ENCODE peak calls at places on chromosomes 5 and 9, in five cellular contexts. One of them, this sample, is unnamed.

GRCh38 chr5:115639377-115639776 is 13.5 kb upstream of the TMED7 start:
- DNase-seq in posterior cingulate gyrus: no peak
- DNase-seq in neuronal stem cell: no peak
- DNase-seq in mucosa of descending colon: no peak
- DNase-seq in stimulated activated naive CD8-positive, alpha-beta T cell treated with anti-CD3 and anti-CD28 coated beads, Interleukin-15, amount 100 ng/mL, for 72 hours: no peak
- DNase-seq in this sample: no peak

GRCh38 chr5:136185974-136186373 is 7.0 kb downstream of the SMIM32 start:
- DNase-seq in posterior cingulate gyrus: no peak
- DNase-seq in neuronal stem cell: no peak
- DNase-seq in mucosa of descending colon: no peak
- DNase-seq in stimulated activated naive CD8-positive, alpha-beta T cell treated with anti-CD3 and anti-CD28 coated beads, Interleukin-15, amount 100 ng/mL, for 72 hours: no peak
- DNase-seq in this sample: no peak

GRCh38 chr9:113254991-113255390 is 20.4 kb downstream of the CDC26 start:
- DNase-seq in posterior cingulate gyrus: no peak
- DNase-seq in neuronal stem cell: no peak
- DNase-seq in mucosa of descending colon: no peak
- DNase-seq in stimulated activated naive CD8-positive, alpha-beta T cell treated with anti-CD3 and anti-CD28 coated beads, Interleukin-15, amount 100 ng/mL, for 72 hours: no peak
- DNase-seq in this sample: no peak

GRCh38 chr9:26326473-26327044 is 566.0 kb downstream of the CAAP1 start:
- DNase-seq in posterior cingulate gyrus: peak
- DNase-seq in neuronal stem cell: peak
- DNase-seq in mucosa of descending colon: no peak
- DNase-seq in stimulated activated naive CD8-positive, alpha-beta T cell treated with anti-CD3 and anti-CD28 coated beads, Interleukin-15, amount 100 ng/mL, for 72 hours: no peak
- DNase-seq in this sample: peak

GRCh38 chr5:41071975-41072374 is 833 bp upstream of the MROH2B start:
- DNase-seq in posterior cingulate gyrus: no peak
- DNase-seq in neuronal stem cell: no peak
- DNase-seq in mucosa of descending colon: no peak
- DNase-seq in stimulated activated naive CD8-positive, alpha-beta T cell treated with anti-CD3 and anti-CD28 coated beads, Interleukin-15, amount 100 ng/mL, for 72 hours: no peak
- DNase-seq in this sample: no peak

GRCh38 chr5:83360573-83360972 is 111.0 kb upstream of the VCAN start:
- DNase-seq in posterior cingulate gyrus: no peak
- DNase-seq in neuronal stem cell: no peak
- DNase-seq in mucosa of descending colon: no peak
- DNase-seq in stimulated activated naive CD8-positive, alpha-beta T cell treated with anti-CD3 and anti-CD28 coated beads, Interleukin-15, amount 100 ng/mL, for 72 hours: no peak
- DNase-seq in this sample: no peak

GRCh38 chr9:132887181-132888120 is 8.8 kb downstream of the SPACA9 start:
- DNase-seq in posterior cingulate gyrus: no peak
- DNase-seq in neuronal stem cell: no peak
- DNase-seq in mucosa of descending colon: no peak
- DNase-seq in stimulated activated naive CD8-positive, alpha-beta T cell treated with anti-CD3 and anti-CD28 coated beads, Interleukin-15, amount 100 ng/mL, for 72 hours: no peak
- DNase-seq in this sample: no peak

GRCh38 chr5:34038430-34038829 is 4.6 kb downstream of the C1QTNF3 start:
- DNase-seq in posterior cingulate gyrus: no peak
- DNase-seq in neuronal stem cell: no peak
- DNase-seq in mucosa of descending colon: no peak
- DNase-seq in stimulated activated naive CD8-positive, alpha-beta T cell treated with anti-CD3 and anti-CD28 coated beads, Interleukin-15, amount 100 ng/mL, for 72 hours: no peak
- DNase-seq in this sample: no peak

GRCh38 chr5:101482931-101483330 is 579.8 kb upstream of the ST8SIA4 start:
- DNase-seq in posterior cingulate gyrus: no peak
- DNase-seq in neuronal stem cell: no peak
- DNase-seq in mucosa of descending colon: no peak
- DNase-seq in stimulated activated naive CD8-positive, alpha-beta T cell treated with anti-CD3 and anti-CD28 coated beads, Interleukin-15, amount 100 ng/mL, for 72 hours: no peak
- DNase-seq in this sample: no peak

GRCh38 chr5:131634666-131634995 is 398 bp downstream of the RAPGEF6 start:
- DNase-seq in posterior cingulate gyrus: no peak
- DNase-seq in neuronal stem cell: peak
- DNase-seq in mucosa of descending colon: peak
- DNase-seq in stimulated activated naive CD8-positive, alpha-beta T cell treated with anti-CD3 and anti-CD28 coated beads, Interleukin-15, amount 100 ng/mL, for 72 hours: peak
- DNase-seq in this sample: peak

GRCh38 chr5:133905494-133905893 is 62.9 kb downstream of the C5orf15 start:
- DNase-seq in posterior cingulate gyrus: no peak
- DNase-seq in neuronal stem cell: no peak
- DNase-seq in mucosa of descending colon: no peak
- DNase-seq in stimulated activated naive CD8-positive, alpha-beta T cell treated with anti-CD3 and anti-CD28 coated beads, Interleukin-15, amount 100 ng/mL, for 72 hours: no peak
- DNase-seq in this sample: no peak

GRCh38 chr9:93024646-93024910 is 33.9 kb upstream of the SUSD3 start:
- DNase-seq in posterior cingulate gyrus: no peak
- DNase-seq in neuronal stem cell: no peak
- DNase-seq in mucosa of descending colon: no peak
- DNase-seq in stimulated activated naive CD8-positive, alpha-beta T cell treated with anti-CD3 and anti-CD28 coated beads, Interleukin-15, amount 100 ng/mL, for 72 hours: no peak
- DNase-seq in this sample: no peak

GRCh38 chr5:94102849-94103248 is 361.4 kb upstream of the POU5F2 start:
- DNase-seq in posterior cingulate gyrus: no peak
- DNase-seq in neuronal stem cell: no peak
- DNase-seq in mucosa of descending colon: no peak
- DNase-seq in stimulated activated naive CD8-positive, alpha-beta T cell treated with anti-CD3 and anti-CD28 coated beads, Interleukin-15, amount 100 ng/mL, for 72 hours: no peak
- DNase-seq in this sample: no peak

GRCh38 chr5:15951550-15951949 is 228.0 kb downstream of the MARCHF11 start:
- DNase-seq in posterior cingulate gyrus: no peak
- DNase-seq in neuronal stem cell: no peak
- DNase-seq in mucosa of descending colon: no peak
- DNase-seq in stimulated activated naive CD8-positive, alpha-beta T cell treated with anti-CD3 and anti-CD28 coated beads, Interleukin-15, amount 100 ng/mL, for 72 hours: no peak
- DNase-seq in this sample: no peak

GRCh38 chr9:135989722-135990467 is 28.7 kb upstream of the UBAC1 start:
- DNase-seq in posterior cingulate gyrus: peak
- DNase-seq in neuronal stem cell: no peak
- DNase-seq in mucosa of descending colon: no peak
- DNase-seq in stimulated activated naive CD8-positive, alpha-beta T cell treated with anti-CD3 and anti-CD28 coated beads, Interleukin-15, amount 100 ng/mL, for 72 hours: no peak
- DNase-seq in this sample: peak

GRCh38 chr9:124779368-124780059 is 2.6 kb downstream of the OLFML2A start:
- DNase-seq in posterior cingulate gyrus: no peak
- DNase-seq in neuronal stem cell: no peak
- DNase-seq in mucosa of descending colon: peak
- DNase-seq in stimulated activated naive CD8-positive, alpha-beta T cell treated with anti-CD3 and anti-CD28 coated beads, Interleukin-15, amount 100 ng/mL, for 72 hours: no peak
- DNase-seq in this sample: no peak

GRCh38 chr5:149317281-149318048 is 27.8 kb upstream of the GRPEL2 start:
- DNase-seq in posterior cingulate gyrus: peak
- DNase-seq in neuronal stem cell: peak
- DNase-seq in mucosa of descending colon: no peak
- DNase-seq in stimulated activated naive CD8-positive, alpha-beta T cell treated with anti-CD3 and anti-CD28 coated beads, Interleukin-15, amount 100 ng/mL, for 72 hours: peak
- DNase-seq in this sample: no peak

GRCh38 chr9:16143947-16144890 is 591.4 kb downstream of the CCDC171 start:
- DNase-seq in posterior cingulate gyrus: no peak
- DNase-seq in neuronal stem cell: no peak
- DNase-seq in mucosa of descending colon: no peak
- DNase-seq in stimulated activated naive CD8-positive, alpha-beta T cell treated with anti-CD3 and anti-CD28 coated beads, Interleukin-15, amount 100 ng/mL, for 72 hours: no peak
- DNase-seq in this sample: no peak

GRCh38 chr5:9347541-9348295 is 198.2 kb downstream of the SEMA5A start:
- DNase-seq in posterior cingulate gyrus: no peak
- DNase-seq in neuronal stem cell: no peak
- DNase-seq in mucosa of descending colon: no peak
- DNase-seq in stimulated activated naive CD8-positive, alpha-beta T cell treated with anti-CD3 and anti-CD28 coated beads, Interleukin-15, amount 100 ng/mL, for 72 hours: no peak
- DNase-seq in this sample: no peak